ENCODE peak calls at places on chromosome 18, in nine cellular contexts. S is MCF 10A, E is astrocyte of the cerebellum, O is HCT116, K is mammary epithelial cell, G is PC-9, Q is upper lobe of left lung, V is cardiac fibroblast, I is brain microvascular endothelial cell. B is an unnamed sample.

GRCh38 chr18:41370740-41371623 is 584.1 kb upstream of the PIK3C3 start:
- DNase-seq in S (no peak), E (no peak), O (no peak), K (no peak), G (no peak), Q (no peak), V (no peak), I (no peak), B (no peak)

GRCh38 chr18:24534271-24534670 is 73.8 kb downstream of the HRH4 start:
- DNase-seq in S (no peak), E (no peak), O (no peak), K (no peak), G (no peak), Q (no peak), V (no peak), I (no peak), B (no peak)

GRCh38 chr18:47876813-47877212 is 53.6 kb downstream of the SMAD2 start:
- DNase-seq in S (no peak), E (no peak), O (no peak), K (no peak), G (no peak), Q (no peak), V (no peak), I (no peak), B (no peak)

GRCh38 chr18:32714571-32715148 is 58.2 kb downstream of the KLHL14 start:
- DNase-seq in S (peak), E (peak), O (peak), K (peak), G (no peak), Q (no peak), V (peak), I (peak), B (peak)

GRCh38 chr18:76880026-76880425 is 57.7 kb downstream of the ZNF236 start:
- DNase-seq in S (no peak), E (no peak), O (no peak), K (no peak), G (no peak), Q (peak), V (no peak), I (no peak), B (no peak)

GRCh38 chr18:46324556-46324955 is 220.4 kb downstream of the HAUS1 start:
- DNase-seq in S (peak), E (no peak), O (peak), K (peak), G (peak), Q (no peak), V (peak), I (peak), B (no peak)

GRCh38 chr18:74430231-74430630 is 26.9 kb downstream of the DIPK1C start:
- DNase-seq in S (no peak), E (no peak), O (no peak), K (no peak), G (no peak), Q (no peak), V (no peak), I (no peak), B (no peak)

GRCh38 chr18:58843662-58844035 is 21.0 kb upstream of the ZNF532 start:
- DNase-seq in S (no peak), E (no peak), O (no peak), K (no peak), G (no peak), Q (no peak), V (no peak), I (no peak), B (no peak)

GRCh38 chr18:79819064-79819725 is 21.5 kb downstream of the KCNG2 start:
- DNase-seq in S (no peak), E (no peak), O (no peak), K (no peak), G (no peak), Q (no peak), V (no peak), I (no peak), B (no peak)

GRCh38 chr18:44841769-44842587 is 161.3 kb downstream of the SETBP1 start:
- DNase-seq in S (no peak), E (no peak), O (no peak), K (no peak), G (no peak), Q (no peak), V (no peak), I (no peak), B (no peak)

GRCh38 chr18:48044944-48045343 is 114.5 kb upstream of the SMAD2 start:
- DNase-seq in S (no peak), E (no peak), O (no peak), K (no peak), G (no peak), Q (no peak), V (no peak), I (no peak), B (no peak)

GRCh38 chr18:25123438-25124225 is 228.3 kb downstream of the ZNF521 start:
- DNase-seq in S (no peak), E (no peak), O (no peak), K (no peak), G (no peak), Q (no peak), V (no peak), I (no peak), B (no peak)

GRCh38 chr18:73535189-73535588 is 612.4 kb downstream of the FBXO15 start:
- DNase-seq in S (no peak), E (no peak), O (no peak), K (no peak), G (no peak), Q (peak), V (no peak), I (no peak), B (no peak)

GRCh38 chr18:42155024-42155423 is 200.0 kb downstream of the PIK3C3 start:
- DNase-seq in S (no peak), E (no peak), O (no peak), K (no peak), G (no peak), Q (no peak), V (no peak), I (no peak), B (no peak)

GRCh38 chr18:68713131-68713530 is 1.8 kb downstream of the TMX3 start:
- DNase-seq in S (no peak), E (no peak), O (no peak), K (no peak), G (no peak), Q (no peak), V (no peak), I (no peak), B (no peak)

GRCh38 chr18:10409041-10409440 is 45.4 kb upstream of the APCDD1 start:
- DNase-seq in S (no peak), E (no peak), O (no peak), K (no peak), G (no peak), Q (no peak), V (no peak), I (no peak), B (no peak)

GRCh38 chr18:59272971-59273935 is at the start of gene RAX:
- DNase-seq in S (no peak), E (no peak), O (no peak), K (no peak), G (no peak), Q (peak), V (no peak), I (no peak), B (peak)

GRCh38 chr18:11310476-11311086 is 161.2 kb upstream of the PIEZO2 start:
- DNase-seq in S (peak), E (no peak), O (peak), K (peak), G (no peak), Q (no peak), V (peak), I (no peak), B (peak)

GRCh38 chr18:42931501-42931900 is 184.0 kb downstream of the RIT2 start:
- DNase-seq in S (peak), E (peak), O (no peak), K (no peak), G (no peak), Q (no peak), V (peak), I (peak), B (no peak)

GRCh38 chr18:42336139-42336538 is 381.1 kb downstream of the PIK3C3 start:
- DNase-seq in S (no peak), E (no peak), O (no peak), K (no peak), G (no peak), Q (no peak), V (no peak), I (no peak), B (no peak)

GRCh38 chr18:9825571-9826073 is 60.2 kb upstream of the TXNDC2 start:
- DNase-seq in S (peak), E (peak), O (peak), K (peak), G (peak), Q (no peak), V (peak), I (peak), B (no peak)

GRCh38 chr18:33923980-33924379 is 300.7 kb downstream of the NOL4 start:
- DNase-seq in S (no peak), E (no peak), O (no peak), K (no peak), G (no peak), Q (no peak), V (no peak), I (no peak), B (no peak)

GRCh38 chr18:62091487-62092120 is 95.3 kb downstream of the PIGN start:
- DNase-seq in S (no peak), E (no peak), O (no peak), K (no peak), G (no peak), Q (no peak), V (peak), I (no peak), B (no peak)

GRCh38 chr18:22345733-22346132 is 72.0 kb downstream of the CTAGE1 start:
- DNase-seq in S (no peak), E (no peak), O (no peak), K (no peak), G (no peak), Q (no peak), V (peak), I (no peak), B (peak)

GRCh38 chr18:13260114-13260926 is 41.8 kb downstream of the LDLRAD4 start:
- DNase-seq in S (no peak), E (no peak), O (no peak), K (no peak), G (no peak), Q (no peak), V (no peak), I (no peak), B (no peak)

GRCh38 chr18:13581055-13581454 is 145.3 kb downstream of the FAM210A start:
- DNase-seq in S (no peak), E (no peak), O (no peak), K (no peak), G (no peak), Q (no peak), V (no peak), I (no peak), B (no peak)

GRCh38 chr18:7084080-7084765 is 33.4 kb downstream of the LAMA1 start:
- DNase-seq in S (peak), E (peak), O (no peak), K (peak), G (no peak), Q (no peak), V (peak), I (peak), B (no peak)

GRCh38 chr18:34866310-34866709 is 156.2 kb downstream of the DTNA start:
- DNase-seq in S (no peak), E (no peak), O (no peak), K (no peak), G (no peak), Q (no peak), V (no peak), I (no peak), B (peak)

GRCh38 chr18:74541703-74542555 is 7.6 kb downstream of the CNDP1 start:
- DNase-seq in S (peak), E (no peak), O (no peak), K (peak), G (peak), Q (no peak), V (no peak), I (no peak), B (no peak)

GRCh38 chr18:42030586-42031182 is 75.7 kb downstream of the PIK3C3 start:
- DNase-seq in S (peak), E (no peak), O (no peak), K (no peak), G (no peak), Q (no peak), V (peak), I (peak), B (no peak)

GRCh38 chr18:13183359-13183758 is 35.2 kb upstream of the LDLRAD4 start:
- DNase-seq in S (no peak), E (no peak), O (no peak), K (no peak), G (no peak), Q (no peak), V (peak), I (no peak), B (no peak)

GRCh38 chr18:40109251-40110049 is 1845.6 kb upstream of the PIK3C3 start:
- DNase-seq in S (no peak), E (no peak), O (no peak), K (no peak), G (no peak), Q (no peak), V (no peak), I (no peak), B (no peak)

GRCh38 chr18:76134631-76135030 is 360.4 kb downstream of the ZNF516 start:
- DNase-seq in S (no peak), E (no peak), O (no peak), K (peak), G (no peak), Q (no peak), V (no peak), I (no peak), B (peak)

GRCh38 chr18:57297306-57297705 is 55.1 kb upstream of the ST8SIA3 start:
- DNase-seq in S (no peak), E (no peak), O (no peak), K (no peak), G (no peak), Q (no peak), V (no peak), I (no peak), B (no peak)
- TF ChIP-seq CTCF in S (no peak), E (no peak), O (no peak), K (no peak), G (no peak), Q (no peak), V (no peak), I (no peak), B (no peak)

GRCh38 chr18:63410792-63411191 is 11.5 kb downstream of the VPS4B start:
- DNase-seq in S (peak), E (peak), O (no peak), K (peak), G (no peak), Q (no peak), V (peak), I (peak), B (no peak)
- TF ChIP-seq CTCF in S (no peak), E (no peak), O (no peak), K (no peak), G (no peak), Q (no peak), V (no peak), I (no peak), B (no peak)

DNA sequence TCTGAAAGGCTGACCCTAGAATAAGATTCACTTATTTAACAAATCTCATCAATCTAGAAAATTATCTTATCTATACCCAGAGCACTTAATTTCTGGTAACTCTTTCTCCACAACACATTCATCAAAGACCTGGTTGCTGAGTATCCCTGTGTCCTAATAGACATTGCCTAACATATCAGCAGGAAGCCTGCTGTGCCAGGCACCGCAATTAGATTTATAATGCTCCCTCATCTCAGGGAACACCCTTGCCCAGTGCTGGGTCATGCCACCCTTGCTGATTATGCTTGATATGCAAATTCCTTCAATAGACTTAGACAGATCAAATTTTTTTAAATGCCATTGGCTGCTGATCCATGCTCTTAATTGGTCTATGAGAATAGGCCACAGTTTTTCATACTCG is 3.8 kb downstream of the DSG1 start:
- DNase-seq in S (peak), E (no peak), O (no peak), K (no peak), G (no peak), Q (no peak), V (no peak), I (no peak), B (no peak)
- TF ChIP-seq CTCF in S (no peak), E (no peak), O (no peak), K (no peak), G (no peak), Q (no peak), V (no peak), I (no peak), B (no peak)

GRCh38 chr18:55477537-55478300 is 110.3 kb downstream of the TCF4 start:
- DNase-seq in S (peak), E (peak), O (no peak), K (peak), G (no peak), Q (no peak), V (peak), I (no peak), B (peak)
- TF ChIP-seq CTCF in S (no peak), E (no peak), O (no peak), K (peak), G (no peak), Q (no peak), V (peak), I (no peak), B (no peak)

DNA sequence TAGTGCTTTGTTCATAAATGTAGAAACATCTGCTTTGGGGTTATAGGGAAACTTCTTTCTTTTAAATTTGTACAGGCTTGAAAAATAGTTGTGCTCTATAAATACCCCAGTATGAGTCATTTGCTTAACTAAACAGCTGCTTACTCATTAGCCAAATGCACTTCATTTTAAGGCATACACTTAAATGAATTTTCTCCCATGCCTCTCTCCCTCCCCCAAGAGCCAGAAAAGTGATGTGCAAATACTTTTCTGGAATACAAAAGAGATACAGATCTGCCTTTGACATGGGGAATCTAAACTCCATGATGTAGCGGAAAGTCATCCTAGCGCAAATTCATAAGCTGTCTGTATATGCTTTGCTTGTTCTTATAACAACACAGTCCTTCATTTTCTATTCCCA is 469.4 kb downstream of the DLGAP1 start:
- DNase-seq in S (peak), E (no peak), O (no peak), K (peak), G (no peak), Q (no peak), V (peak), I (no peak), B (no peak)
- TF ChIP-seq CTCF in S (no peak), E (no peak), O (no peak), K (no peak), G (no peak), Q (no peak), V (no peak), I (no peak), B (no peak)